ENCODE peak calls at places on chromosomes 3 and 15, in ten cellular contexts. S, E, R, U, F, C, B, L, V and H are unnamed samples.

GRCh38 chr3:59880717-59881116 is 830.9 kb upstream of the CFAP20DC start:
- DNase-seq in S (no peak), E (no peak), R (no peak), U (no peak), F (no peak), C (no peak), B (no peak), L (no peak), V (no peak), H (no peak)

GRCh38 chr3:17052348-17052747 is 167.6 kb downstream of the PLCL2 start:
- DNase-seq in S (no peak), E (no peak), R (no peak), U (no peak), F (no peak), C (no peak), B (no peak), L (no peak), V (no peak), H (no peak)

GRCh38 chr3:71172951-71173350 is 410.6 kb downstream of the FOXP1 start:
- DNase-seq in S (no peak), E (peak; percentile 87), R (peak; percentile 89), U (no peak), F (no peak), C (peak; percentile 92), B (no peak), L (no peak), V (no peak), H (peak; percentile 87)

GRCh38 chr15:57321973-57322601 is 54.2 kb upstream of the CGNL1 start:
- DNase-seq in S (no peak), E (no peak), R (no peak), U (no peak), F (peak; percentile 16), C (no peak), B (peak; percentile 83), L (no peak), V (no peak), H (no peak)

GRCh38 chr3:51712963-51713362 is 6.1 kb downstream of the GRM2 start:
- DNase-seq in S (no peak), E (no peak), R (no peak), U (no peak), F (peak; percentile 30), C (no peak), B (peak; percentile 24), L (no peak), V (peak; percentile 41), H (no peak)

GRCh38 chr3:164794099-164794498 is 284.2 kb downstream of the SI start:
- DNase-seq in S (no peak), E (no peak), R (no peak), U (no peak), F (no peak), C (no peak), B (no peak), L (no peak), V (no peak), H (no peak)

GRCh38 chr3:72625616-72626337 is 222.5 kb downstream of the SHQ1 start:
- DNase-seq in S (no peak), E (peak; percentile 52), R (peak; percentile 66), U (no peak), F (no peak), C (peak; percentile 99), B (no peak), L (no peak), V (no peak), H (peak; percentile 62)

GRCh38 chr3:52848617-52849016 is 13.8 kb upstream of the MUSTN1 start:
- DNase-seq in S (no peak), E (peak; percentile 81), R (peak; percentile 53), U (no peak), F (no peak), C (peak; percentile 80), B (no peak), L (no peak), V (no peak), H (peak; percentile 65)

GRCh38 chr15:29037997-29038700 is 152.4 kb downstream of the APBA2 start:
- DNase-seq in S (no peak), E (no peak), R (no peak), U (no peak), F (no peak), C (no peak), B (no peak), L (no peak), V (no peak), H (no peak)

GRCh38 chr15:51341366-51342248 is at the start of gene GLDN:
- DNase-seq in S (no peak), E (peak; percentile 59), R (no peak), U (no peak), F (peak; percentile 65), C (peak; percentile 34), B (peak; percentile 76), L (peak; percentile 68), V (peak; percentile 91), H (peak; percentile 12)

GRCh38 chr3:57961828-57962447 is 46.3 kb upstream of the FLNB start:
- DNase-seq in S (no peak), E (peak; percentile 71), R (peak; percentile 60), U (no peak), F (no peak), C (peak; percentile 67), B (peak; percentile 69), L (no peak), V (no peak), H (peak; percentile 52)
- TF ChIP-seq CTCF in S (no peak), E (peak; percentile 41), R (peak; percentile 54), U (no peak), F (no peak), C (peak; percentile 47), B (peak; percentile 60), L (no peak), V (peak; percentile 29), H (peak; percentile 56)

DNA sequence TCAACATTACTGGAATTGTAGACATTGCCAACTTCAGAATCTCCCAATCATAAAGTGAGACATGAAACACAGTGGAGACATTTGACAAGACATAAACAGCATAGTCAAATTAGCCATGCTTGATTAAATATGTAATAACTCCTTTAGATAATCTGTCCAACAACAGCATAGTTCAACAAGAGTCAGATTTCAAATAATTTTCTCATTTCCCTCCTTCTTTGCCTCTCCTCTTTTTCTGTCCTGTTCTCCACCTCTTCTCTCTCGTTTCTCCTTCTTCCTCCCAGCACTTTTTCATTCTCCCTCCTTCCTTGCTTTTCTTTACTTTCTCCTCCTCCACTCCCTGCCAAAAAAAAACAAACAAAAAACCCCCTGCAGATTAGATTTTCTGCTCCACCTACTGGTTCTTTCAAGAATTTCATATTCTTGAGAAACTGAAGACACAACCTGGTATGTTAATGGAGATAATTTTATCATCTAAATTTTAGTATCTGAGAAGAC is 20.1 kb downstream of the CPOX start:
- DNase-seq in S (no peak), E (peak; percentile 38), R (peak; percentile 55), U (no peak), F (no peak), C (peak; percentile 49), B (no peak), L (no peak), V (no peak), H (no peak)
- TF ChIP-seq CTCF in S (no peak), E (peak; percentile 43), R (peak; percentile 53), U (no peak), F (no peak), C (peak; percentile 56), B (peak; percentile 73), L (peak; percentile 40), V (peak; percentile 33), H (peak; percentile 55)

GRCh38 chr3:32166654-32167053 is 60.2 kb downstream of the GPD1L start:
- DNase-seq in S (no peak), E (no peak), R (no peak), U (no peak), F (no peak), C (no peak), B (no peak), L (no peak), V (no peak), H (no peak)

GRCh38 chr3:32165442-32165841 is 59.0 kb downstream of the GPD1L start:
- DNase-seq in S (no peak), E (no peak), R (no peak), U (no peak), F (no peak), C (no peak), B (no peak), L (no peak), V (no peak), H (no peak)

GRCh38 chr3:32155117-32155516 is 48.7 kb downstream of the GPD1L start:
- DNase-seq in S (no peak), E (no peak), R (no peak), U (no peak), F (no peak), C (no peak), B (no peak), L (no peak), V (no peak), H (no peak)

GRCh38 chr3:32157600-32158264 is 51.3 kb downstream of the GPD1L start:
- DNase-seq in S (no peak), E (peak; percentile 6), R (no peak), U (no peak), F (no peak), C (no peak), B (no peak), L (no peak), V (no peak), H (peak; percentile 12)

GRCh38 chr3:32160706-32161105 is 54.3 kb downstream of the GPD1L start:
- DNase-seq in S (no peak), E (no peak), R (no peak), U (no peak), F (no peak), C (no peak), B (no peak), L (no peak), V (no peak), H (no peak)
- TF ChIP-seq CTCF in S (no peak), E (no peak), R (no peak), U (no peak), F (no peak), C (no peak), B (no peak), L (no peak), V (no peak), H (no peak)

DNA sequence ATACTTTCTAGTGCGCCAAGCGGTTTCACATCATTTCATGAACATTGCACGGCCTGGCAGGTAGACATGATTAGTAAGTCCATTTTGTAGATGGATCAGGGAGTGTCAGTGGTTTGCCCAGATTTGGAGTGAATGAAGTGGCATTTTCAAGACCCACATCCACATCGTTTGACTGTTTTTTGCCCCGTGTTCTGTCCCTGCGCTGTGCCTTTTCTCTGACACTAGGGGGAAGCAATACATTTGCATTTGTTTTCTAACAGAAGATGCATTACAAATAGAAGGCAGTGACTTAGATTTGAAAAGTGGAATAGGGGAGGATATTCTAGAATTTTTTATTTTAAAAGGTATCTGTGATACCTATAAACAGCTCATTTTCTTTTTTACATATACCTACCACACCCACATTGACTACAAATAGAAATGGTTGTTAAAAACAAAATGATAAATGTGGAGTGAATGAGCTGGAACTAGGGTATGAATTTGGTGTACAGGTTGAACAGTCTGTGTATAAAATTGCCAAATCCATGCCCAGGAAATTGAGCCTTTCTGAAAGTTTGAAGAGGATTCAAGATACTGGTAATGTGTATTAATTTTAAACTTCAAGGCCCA is 98.0 kb downstream of the USP13 start:
- DNase-seq in S (no peak), E (peak; percentile 50), R (peak; percentile 37), U (no peak), F (no peak), C (peak; percentile 39), B (no peak), L (no peak), V (no peak), H (peak; percentile 21)
- TF ChIP-seq CTCF in S (no peak), E (peak; percentile 74), R (peak; percentile 82), U (no peak), F (peak; percentile 46), C (peak; percentile 77), B (peak; percentile 76), L (peak; percentile 47), V (peak; percentile 43), H (peak; percentile 79)